ENCODE peak calls at places on chromosomes 4 and X, in eight cellular contexts. M, B, J, O, W, H, K and S are unnamed samples.

GRCh38 chr4:168220893-168221292 is 97.7 kb downstream of the DDX60 start:
- DNase-seq in W (no peak), O (no peak), B (no peak), H (no peak), K (no peak), M (peak), J (no peak), S (no peak)

GRCh38 chrX:63506320-63506719 is 155.2 kb upstream of the SPIN4 start:
- DNase-seq in B (peak), W (no peak), H (no peak), K (peak), J (no peak), M (peak), O (no peak), S (peak)

GRCh38 chr4:106034205-106034604 is 138.9 kb downstream of the NPNT start:
- DNase-seq in K (no peak), M (peak), J (no peak), W (no peak), O (no peak), B (no peak), H (no peak), S (no peak)

GRCh38 chr4:48944659-48945290 is 38.2 kb upstream of the OCIAD2 start:
- DNase-seq in O (no peak), K (no peak), W (no peak), B (peak), M (no peak), J (no peak), H (no peak), S (no peak)

GRCh38 chr4:151267822-151268535 is 9.0 kb upstream of the PRSS48 start:
- DNase-seq in H (no peak), W (no peak), K (no peak), O (no peak), B (no peak), J (no peak), M (peak), S (no peak)

GRCh38 chrX:9555354-9555753 is 90.5 kb downstream of the TBL1X start:
- DNase-seq in J (no peak), B (no peak), K (no peak), M (peak), H (no peak), O (no peak), W (no peak), S (peak)

GRCh38 chrX:148536961-148537360 is 36.5 kb downstream of the AFF2 start:
- DNase-seq in H (no peak), K (no peak), O (no peak), W (no peak), J (no peak), M (peak), B (no peak), S (no peak)

GRCh38 chrX:41334866-41335589 is 1.1 kb downstream of the DDX3X start:
- DNase-seq in M (peak), H (no peak), O (peak), B (peak), W (peak), J (no peak), K (no peak), S (peak)

GRCh38 chrX:99394450-99394849 is 1015.6 kb downstream of the PCDH19 start:
- DNase-seq in B (no peak), O (no peak), K (no peak), W (no peak), J (no peak), M (no peak), H (no peak), S (peak)

GRCh38 chrX:72005046-72005445 is 94.4 kb downstream of the NHSL2 start:
- DNase-seq in W (no peak), B (no peak), J (no peak), M (no peak), K (no peak), O (no peak), H (peak), S (no peak)

GRCh38 chr4:108029321-108029720 is 39.6 kb downstream of the HADH start:
- DNase-seq in O (peak), H (no peak), B (no peak), W (no peak), J (no peak), K (no peak), M (no peak), S (peak)